ENCODE peak calls at places on chromosomes 12 and 14, in four cellular contexts. Z is right cardiac atrium, X is HepG2, V is aorta. W is an unnamed sample.

GRCh38 chr12:123839826-123840225 is 77.7 kb downstream of the DNAH10 start:
- DNase-seq in Z (no peak), X (peak; percentile 43), V (no peak), W (no peak)

GRCh38 chr14:81401420-81402122 is 1.4 kb upstream of the STON2 start:
- DNase-seq in Z (no peak), X (no peak), V (no peak), W (no peak)

GRCh38 chr12:50057000-50057841 is at the start of gene ASIC1:
- DNase-seq in Z (peak; percentile 92), X (no peak), V (peak; percentile 90), W (peak; percentile 43)

GRCh38 chr14:30243805-30244204 is 315.2 kb upstream of the G2E3 start:
- DNase-seq in Z (no peak), X (no peak), V (no peak), W (no peak)

GRCh38 chr12:106078358-106079025 is 60.3 kb downstream of the NUAK1 start:
- DNase-seq in Z (peak; percentile 77), X (no peak), V (peak; percentile 92), W (no peak)

GRCh38 chr14:22781606-22782000 is 15.1 kb downstream of the OXA1L start:
- DNase-seq in Z (no peak), X (no peak), V (no peak), W (no peak)

GRCh38 chr14:94655169-94655710 is 43.0 kb downstream of the SERPINA3 start:
- DNase-seq in Z (no peak), X (no peak), V (no peak), W (no peak)

GRCh38 chr14:57983235-57983634 is 117.3 kb upstream of the SLC35F4 start:
- DNase-seq in Z (no peak), X (no peak), V (no peak), W (no peak)

GRCh38 chr12:117182866-117183265 is 7.4 kb downstream of the FBXO21 start:
- DNase-seq in Z (no peak), X (peak; percentile 33), V (no peak), W (no peak)

GRCh38 chr14:73467377-73467776 is 9.0 kb upstream of the NUMB start:
- DNase-seq in Z (no peak), X (no peak), V (peak; percentile 78), W (no peak)

GRCh38 chr12:70367268-70368141 is 1.4 kb downstream of the KCNMB4 start:
- DNase-seq in Z (no peak), X (no peak), V (no peak), W (peak; percentile 25)

GRCh38 chr14:101834387-101835165 is 73.1 kb downstream of the PPP2R5C start:
- DNase-seq in Z (peak; percentile 48), X (no peak), V (no peak), W (no peak)

GRCh38 chr14:101833045-101833444 is 71.5 kb downstream of the PPP2R5C start:
- DNase-seq in Z (peak; percentile 61), X (no peak), V (no peak), W (no peak)

GRCh38 chr14:101836131-101836530 is 74.6 kb downstream of the PPP2R5C start:
- DNase-seq in Z (peak; percentile 69), X (no peak), V (no peak), W (no peak)

GRCh38 chr14:101835566-101835965 is 74.1 kb downstream of the PPP2R5C start:
- DNase-seq in Z (peak; percentile 54), X (no peak), V (no peak), W (no peak)

DNA sequence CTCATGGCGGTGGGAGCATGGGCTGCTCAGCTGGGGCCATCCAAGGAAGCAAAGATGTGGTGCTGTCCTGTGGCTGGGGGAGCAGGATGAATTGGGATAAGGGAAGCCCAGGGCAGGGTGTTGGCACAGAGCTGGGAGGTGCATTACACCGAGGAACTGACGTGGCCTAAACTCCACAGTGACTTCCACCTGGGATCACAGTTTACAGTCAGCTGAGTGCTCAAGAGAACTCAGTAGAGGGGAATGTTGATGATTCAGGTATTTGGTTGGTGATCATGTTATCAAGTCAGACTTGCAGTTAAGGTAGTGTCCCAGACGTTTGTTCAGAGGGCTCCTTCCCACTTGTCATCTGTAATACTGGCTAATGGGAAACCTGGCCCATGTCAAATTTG is 73.7 kb downstream of the PPP2R5C start:
- DNase-seq in Z (peak; percentile 50), X (no peak), V (no peak), W (no peak)
- H3K27ac ChIP-seq in Z (peak overlapping the region; percentile 2), X (no peak overlapping the region), V (no peak overlapping the region), W (no peak overlapping the region)

GRCh38 chr12:67665679-67666078 is 17.1 kb downstream of the DYRK2 start:
- DNase-seq in Z (no peak), X (no peak), V (no peak), W (no peak)

GRCh38 chr12:67659296-67659695 is 10.8 kb downstream of the DYRK2 start:
- DNase-seq in Z (no peak), X (no peak), V (no peak), W (no peak)

GRCh38 chr12:67663121-67663520 is 14.6 kb downstream of the DYRK2 start:
- DNase-seq in Z (no peak), X (no peak), V (no peak), W (no peak)

GRCh38 chr12:67658486-67658885 is 9.9 kb downstream of the DYRK2 start:
- DNase-seq in Z (no peak), X (no peak), V (no peak), W (no peak)

DNA sequence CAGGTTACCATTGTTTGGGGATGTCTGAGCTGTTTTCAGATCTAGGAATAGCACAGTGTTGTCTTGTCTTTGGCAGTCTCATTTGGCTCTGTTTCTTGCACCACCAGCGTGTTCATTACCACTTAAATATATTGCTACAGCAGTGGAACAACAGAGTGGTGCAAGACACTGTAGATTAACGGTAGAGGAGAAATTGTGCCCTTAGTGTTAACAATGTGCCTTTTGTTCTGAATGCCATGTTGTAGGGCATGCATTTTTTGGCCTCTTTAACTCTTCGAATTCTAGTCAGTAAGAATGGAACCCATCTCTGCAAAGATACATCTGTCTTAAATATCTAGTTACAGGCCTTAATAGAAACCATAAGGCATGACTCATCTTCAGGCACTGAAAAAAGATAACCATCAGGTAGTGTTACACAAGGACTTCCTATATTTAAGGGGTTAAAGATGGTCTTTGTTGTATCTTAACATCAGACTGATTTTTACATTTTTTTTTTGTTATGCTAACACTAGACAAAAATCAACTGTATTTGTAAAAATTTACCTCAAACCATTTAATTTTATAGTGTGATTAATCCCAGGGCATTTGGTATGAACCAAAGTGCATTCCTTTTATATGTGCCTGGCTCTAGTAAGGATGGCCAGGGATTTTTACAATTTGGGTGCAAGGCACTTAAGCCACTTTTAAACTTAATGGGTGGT is 12.9 kb downstream of the DYRK2 start:
- DNase-seq in Z (no peak), X (no peak), V (no peak), W (no peak)
- H3K27ac ChIP-seq in Z (no peak overlapping the region), X (no peak overlapping the region), V (no peak overlapping the region), W (no peak overlapping the region)

GRCh38 chr12:51955702-51956101 is 4.2 kb downstream of the ACVR1B start:
- DNase-seq in Z (no peak), X (no peak), V (no peak), W (no peak)
- H3K27ac ChIP-seq in Z (no peak overlapping the region), X (peak overlapping the region; percentile 14), V (no peak overlapping the region), W (peak overlapping the region; percentile 33)

GRCh38 chr12:112091563-112091962 is 17.0 kb downstream of the NAA25 start:
- DNase-seq in Z (no peak), X (no peak), V (no peak), W (no peak)

GRCh38 chr12:112102127-112102526 is 6.5 kb downstream of the NAA25 start:
- DNase-seq in Z (no peak), X (no peak), V (no peak), W (no peak)

GRCh38 chr12:112096070-112096469 is 12.5 kb downstream of the NAA25 start:
- DNase-seq in Z (no peak), X (no peak), V (no peak), W (no peak)

GRCh38 chr12:112097641-112098040 is 10.9 kb downstream of the NAA25 start:
- DNase-seq in Z (no peak), X (no peak), V (no peak), W (no peak)

DNA sequence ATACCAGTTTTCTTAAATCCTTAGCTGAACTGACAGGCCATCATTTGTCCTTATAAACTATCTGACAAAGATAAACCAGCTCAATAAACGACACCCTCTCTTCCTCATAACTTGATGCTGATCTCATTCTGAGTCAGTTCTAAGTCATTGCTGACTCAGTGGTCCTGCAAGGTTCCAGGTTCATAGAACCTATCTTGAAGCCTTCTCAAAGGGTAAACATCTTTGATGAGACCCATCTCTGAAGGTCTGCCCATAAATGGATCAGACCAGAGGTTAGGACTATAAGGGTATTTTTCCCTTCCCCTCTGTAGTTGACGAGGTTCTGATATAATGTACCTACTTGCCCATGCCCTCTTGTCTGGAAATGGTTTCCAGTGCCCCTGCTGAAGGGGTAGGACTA is 11.9 kb downstream of the NAA25 start:
- DNase-seq in Z (no peak), X (no peak), V (no peak), W (peak; percentile 54)
- H3K27ac ChIP-seq in Z (no peak overlapping the region), X (no peak overlapping the region), V (no peak overlapping the region), W (no peak overlapping the region)

DNA sequence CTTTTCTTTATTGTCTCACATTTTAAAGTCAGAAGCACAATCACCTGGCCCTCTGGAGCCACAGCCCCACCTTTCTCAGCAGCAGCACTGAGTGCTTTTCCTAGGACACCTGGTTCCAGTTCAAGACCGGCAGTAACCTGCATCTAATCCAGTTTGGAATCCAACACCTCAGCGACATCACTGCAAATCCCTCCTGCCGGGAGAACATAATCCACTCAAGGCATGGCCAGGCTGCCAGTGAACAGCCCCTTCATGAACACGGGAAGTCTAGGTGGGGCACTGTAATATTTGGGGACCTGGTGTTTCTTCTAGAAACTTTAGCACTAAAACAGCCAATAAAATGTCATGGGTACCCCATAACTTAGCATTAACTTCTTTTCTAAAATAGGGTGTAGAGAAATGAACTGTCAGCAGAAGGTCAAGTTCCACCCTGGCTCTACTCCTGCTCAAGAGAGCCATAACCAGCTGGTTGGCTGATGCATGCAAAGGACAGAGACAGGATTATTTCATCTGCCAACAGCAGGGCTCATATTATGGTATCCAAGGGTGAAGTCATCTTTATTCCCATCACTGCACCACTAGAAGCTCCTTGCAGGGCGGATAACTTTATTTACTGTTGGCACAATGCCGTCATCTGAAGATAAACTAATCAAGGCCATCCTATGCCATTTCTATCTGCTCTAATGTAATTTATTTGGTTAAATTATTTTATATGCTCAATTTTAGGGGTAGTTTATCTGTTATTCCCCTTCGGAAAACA is 76.7 kb downstream of the TTC7B start:
- DNase-seq in Z (no peak), X (no peak), V (no peak), W (no peak)
- H3K27ac ChIP-seq in Z (peak overlapping the region; percentile 39), X (no peak overlapping the region), V (no peak overlapping the region), W (no peak overlapping the region)